ENCODE peak calls at places on chromosomes 3 and 15, in ten cellular contexts. U is pancreas; B is thoracic aorta; G is endodermal cell; F is hepatocyte; C is stomach; T is CD8-positive, alpha-beta T cell; Q is CD4-positive, CD25-positive, alpha-beta regulatory T cell; L is OCI-LY7; K is right cardiac atrium. J is an unnamed sample. For H3K4me1, the result is how much of the 10 kb centered on the place peaks cover.

GRCh38 chr3:181901626-181902025 is 189.9 kb downstream of the SOX2 start:
- DNase-seq in U (no peak), B (no peak), G (no peak), F (no peak), C (no peak), T (no peak), Q (no peak), L (no peak), K (no peak), J (no peak)

GRCh38 chr15:49059491-49059890 is 13.2 kb upstream of the SECISBP2L start:
- DNase-seq in U (no peak), B (no peak), G (no peak), F (no peak), C (no peak), T (no peak), Q (no peak), L (no peak), K (no peak), J (no peak)

GRCh38 chr3:43867673-43868072 is 176.9 kb downstream of the ABHD5 start:
- DNase-seq in U (no peak), B (no peak), G (peak), F (no peak), C (no peak), T (no peak), Q (no peak), L (no peak), K (no peak), J (no peak)

GRCh38 chr3:62559831-62560445 is 186.6 kb upstream of the FEZF2 start:
- DNase-seq in U (no peak), B (no peak), G (no peak), F (peak), C (no peak), T (no peak), Q (peak), L (peak), K (no peak), J (no peak)

GRCh38 chr3:106063909-106064308 is 195.1 kb upstream of the CBLB start:
- DNase-seq in U (no peak), B (no peak), G (no peak), F (no peak), C (no peak), T (no peak), Q (no peak), L (no peak), K (no peak), J (no peak)

GRCh38 chr3:144809381-144809780 is 837.8 kb downstream of the DIPK2A start:
- DNase-seq in U (no peak), B (no peak), G (no peak), F (no peak), C (no peak), T (no peak), Q (no peak), L (no peak), K (no peak), J (no peak)

GRCh38 chr3:53593611-53594010 is 99.2 kb downstream of the CACNA1D start:
- DNase-seq in U (no peak), B (no peak), G (no peak), F (no peak), C (no peak), T (no peak), Q (no peak), L (no peak), K (no peak), J (no peak)

GRCh38 chr3:66438045-66438444 is 62.8 kb downstream of the LRIG1 start:
- DNase-seq in U (no peak), B (no peak), G (no peak), F (no peak), C (no peak), T (no peak), Q (no peak), L (no peak), K (no peak), J (no peak)

GRCh38 chr3:187251599-187251998 is 39.9 kb downstream of the MASP1 start:
- DNase-seq in U (no peak), B (no peak), G (no peak), F (no peak), C (no peak), T (no peak), Q (no peak), L (no peak), K (no peak), J (no peak)

GRCh38 chr15:92151741-92152140 is 241.9 kb upstream of the ST8SIA2 start:
- DNase-seq in U (no peak), B (no peak), G (no peak), F (no peak), C (no peak), T (no peak), Q (no peak), L (no peak), K (no peak), J (no peak)

GRCh38 chr3:54531741-54532140 is 396.1 kb downstream of the LRTM1 start:
- DNase-seq in U (no peak), B (no peak), G (no peak), F (no peak), C (no peak), T (no peak), Q (no peak), L (no peak), K (no peak), J (no peak)

GRCh38 chr3:33032937-33033336 is 64.0 kb downstream of the GLB1 start:
- DNase-seq in U (no peak), B (no peak), G (no peak), F (no peak), C (no peak), T (no peak), Q (no peak), L (no peak), K (no peak), J (no peak)

GRCh38 chr3:96259-96658 is 100.3 kb upstream of the CHL1 start:
- DNase-seq in U (no peak), B (no peak), G (no peak), F (no peak), C (no peak), T (no peak), Q (no peak), L (no peak), K (no peak), J (no peak)

GRCh38 chr3:97864-98263 is 98.7 kb upstream of the CHL1 start:
- DNase-seq in U (no peak), B (no peak), G (no peak), F (no peak), C (no peak), T (no peak), Q (no peak), L (no peak), K (no peak), J (no peak)

DNA sequence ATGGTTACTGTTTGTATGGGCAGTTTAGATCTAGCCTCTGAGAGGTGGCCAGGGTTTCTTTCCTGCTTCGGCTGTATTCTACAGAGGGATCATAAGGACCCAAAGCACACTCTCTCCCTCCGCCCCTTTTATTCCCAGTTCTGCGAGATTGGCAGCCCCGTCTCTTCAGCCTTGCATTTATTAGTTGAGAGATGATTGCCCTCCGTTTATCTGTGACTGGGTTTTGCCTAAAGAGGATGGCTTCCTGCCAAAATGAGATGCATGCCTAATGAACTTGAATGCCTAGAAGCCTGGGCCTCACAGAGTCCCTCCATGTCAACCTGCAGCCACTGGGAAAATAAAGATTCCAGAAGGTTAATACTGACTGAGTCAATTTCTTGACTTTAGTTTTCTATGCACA is 97.0 kb upstream of the CHL1 start:
- DNase-seq in U (no peak), B (no peak), G (no peak), F (no peak), C (no peak), T (no peak), Q (no peak), L (no peak), K (no peak), J (no peak)
- H3K4me1 ChIP-seq in U (under half), B (under half), G (under half), F (under half), C (under half), T (under half), Q (under half), L (under half), K (under half), J (under half)

DNA sequence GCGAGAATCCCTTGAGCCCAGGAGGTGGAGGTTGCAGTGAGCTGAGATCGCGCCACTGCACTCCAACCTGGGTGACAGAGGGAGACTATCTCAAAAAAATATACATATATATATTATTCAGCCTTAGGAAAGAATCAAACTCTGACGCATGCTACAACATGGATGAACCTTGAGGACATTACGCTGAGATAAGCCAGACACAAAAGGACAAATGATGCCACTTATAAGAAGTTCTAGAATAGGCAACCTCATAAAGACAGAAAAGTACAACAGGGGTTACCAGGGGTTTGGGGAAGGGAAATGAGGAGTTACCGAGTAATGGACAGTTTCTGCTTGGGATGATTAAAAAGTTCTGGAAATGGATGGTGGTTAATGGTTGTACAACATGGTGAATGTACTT is 727 bp downstream of the PDHB start:
- DNase-seq in U (no peak), B (no peak), G (peak), F (no peak), C (no peak), T (no peak), Q (no peak), L (no peak), K (no peak), J (no peak)
- H3K27ac ChIP-seq in U (no peak), B (peak), G (peak), F (peak), C (peak), T (peak), Q (peak), L (peak), K (no peak), J (peak)

GRCh38 chr3:15205482-15205933 is 538 bp upstream of the CAPN7 start:
- DNase-seq in U (no peak), B (no peak), G (no peak), F (no peak), C (no peak), T (no peak), Q (no peak), L (no peak), K (no peak), J (no peak)
- H3K4me1 ChIP-seq in U (under half), B (under half), G (under half), F (under half), C (under half), T (under half), Q (under half), L (under half), K (under half), J (under half)

GRCh38 chr3:126750760-126751129 is 46.7 kb downstream of the CHCHD6 start:
- DNase-seq in U (no peak), B (no peak), G (peak), F (no peak), C (no peak), T (no peak), Q (no peak), L (no peak), K (no peak), J (no peak)
- H3K27ac ChIP-seq in U (no peak), B (no peak), G (peak), F (no peak), C (no peak), T (no peak), Q (no peak), L (no peak), K (no peak), J (no peak)

GRCh38 chr15:66394472-66394871 is 7.8 kb downstream of the MAP2K1 start:
- DNase-seq in U (no peak), B (no peak), G (peak), F (no peak), C (no peak), T (no peak), Q (no peak), L (no peak), K (no peak), J (no peak)
- H3K4me1 ChIP-seq in U (under half), B (under half), G (under half), F (under half), C (under half), T (half or more), Q (half or more), L (under half), K (under half), J (under half)

GRCh38 chr15:89128320-89129122 is 40.3 kb downstream of the ABHD2 start:
- DNase-seq in U (no peak), B (no peak), G (no peak), F (no peak), C (no peak), T (no peak), Q (no peak), L (no peak), K (no peak), J (no peak)
- H3K27ac ChIP-seq in U (peak), B (peak), G (no peak), F (peak), C (peak), T (no peak), Q (no peak), L (no peak), K (peak), J (peak)

GRCh38 chr3:152626226-152626625 is 208.7 kb upstream of the P2RY1 start:
- DNase-seq in U (no peak), B (no peak), G (no peak), F (no peak), C (no peak), T (no peak), Q (no peak), L (no peak), K (no peak), J (no peak)

GRCh38 chr3:152635354-152635753 is 199.6 kb upstream of the P2RY1 start:
- DNase-seq in U (no peak), B (no peak), G (no peak), F (no peak), C (no peak), T (no peak), Q (no peak), L (no peak), K (no peak), J (no peak)

GRCh38 chr3:152629363-152630122 is 205.4 kb upstream of the P2RY1 start:
- DNase-seq in U (no peak), B (no peak), G (no peak), F (no peak), C (no peak), T (no peak), Q (no peak), L (no peak), K (no peak), J (no peak)
- H3K4me1 ChIP-seq in U (under half), B (under half), G (under half), F (under half), C (under half), T (under half), Q (under half), L (under half), K (under half), J (under half)